ENCODE peak calls at places on chromosomes 16 and 17, in eight cellular contexts. One of them, this sample, is unnamed.

GRCh38 chr16:78973041-78973440 is 627.5 kb downstream of the MAF start:
- DNase-seq in heart right ventricle: no peak
- DNase-seq in spleen: no peak
- DNase-seq in DND-41: no peak
- DNase-seq in HFF-Myc: no peak
- DNase-seq in body of pancreas: no peak
- DNase-seq in cardiac fibroblast: no peak
- DNase-seq in GM12878: no peak
- DNase-seq in this sample: no peak

GRCh38 chr16:35629001-35629400 is 2169.6 kb downstream of the TP53TG3F start:
- DNase-seq in GM12878: no peak
- DNase-seq in heart right ventricle: no peak
- DNase-seq in spleen: no peak
- DNase-seq in HFF-Myc: no peak
- DNase-seq in cardiac fibroblast: no peak
- DNase-seq in body of pancreas: no peak
- DNase-seq in DND-41: no peak
- DNase-seq in this sample: no peak

GRCh38 chr16:51523400-51523799 is 372.3 kb upstream of the SALL1 start:
- DNase-seq in GM12878: no peak
- DNase-seq in body of pancreas: no peak
- DNase-seq in HFF-Myc: no peak
- DNase-seq in cardiac fibroblast: peak
- DNase-seq in spleen: no peak
- DNase-seq in DND-41: no peak
- DNase-seq in heart right ventricle: no peak
- DNase-seq in this sample: no peak

GRCh38 chr16:71557954-71558582 is 18.8 kb downstream of the TAT start:
- DNase-seq in heart right ventricle: no peak
- DNase-seq in spleen: no peak
- DNase-seq in DND-41: no peak
- DNase-seq in HFF-Myc: no peak
- DNase-seq in body of pancreas: no peak
- DNase-seq in cardiac fibroblast: no peak
- DNase-seq in GM12878: no peak
- DNase-seq in this sample: no peak

GRCh38 chr16:15055141-15056053 is 477 bp downstream of the NTAN1 start:
- DNase-seq in GM12878: no peak
- DNase-seq in body of pancreas: peak
- DNase-seq in spleen: peak
- DNase-seq in HFF-Myc: no peak
- DNase-seq in heart right ventricle: peak
- DNase-seq in cardiac fibroblast: peak
- DNase-seq in DND-41: peak
- DNase-seq in this sample: peak

GRCh38 chr17:83083368-83084201 is 4.2 kb downstream of the METRNL start:
- DNase-seq in cardiac fibroblast: peak
- DNase-seq in spleen: no peak
- DNase-seq in DND-41: no peak
- DNase-seq in GM12878: no peak
- DNase-seq in HFF-Myc: peak
- DNase-seq in heart right ventricle: no peak
- DNase-seq in body of pancreas: no peak
- DNase-seq in this sample: peak

GRCh38 chr16:86521236-86522197 is 11.2 kb downstream of the FOXF1 start:
- DNase-seq in cardiac fibroblast: no peak
- DNase-seq in body of pancreas: no peak
- DNase-seq in DND-41: no peak
- DNase-seq in heart right ventricle: no peak
- DNase-seq in HFF-Myc: no peak
- DNase-seq in spleen: peak
- DNase-seq in GM12878: no peak
- DNase-seq in this sample: peak

GRCh38 chr16:59601452-59601851 is 867.3 kb upstream of the GOT2 start:
- DNase-seq in body of pancreas: no peak
- DNase-seq in spleen: no peak
- DNase-seq in DND-41: no peak
- DNase-seq in heart right ventricle: no peak
- DNase-seq in GM12878: no peak
- DNase-seq in cardiac fibroblast: no peak
- DNase-seq in HFF-Myc: no peak
- DNase-seq in this sample: no peak

GRCh38 chr17:82598256-82599011 is 49.8 kb downstream of the WDR45B start:
- DNase-seq in DND-41: no peak
- DNase-seq in GM12878: no peak
- DNase-seq in spleen: no peak
- DNase-seq in HFF-Myc: no peak
- DNase-seq in body of pancreas: no peak
- DNase-seq in cardiac fibroblast: peak
- DNase-seq in heart right ventricle: no peak
- DNase-seq in this sample: no peak

GRCh38 chr16:35319536-35320192 is 1860.3 kb downstream of the TP53TG3F start:
- DNase-seq in HFF-Myc: no peak
- DNase-seq in heart right ventricle: no peak
- DNase-seq in DND-41: no peak
- DNase-seq in spleen: no peak
- DNase-seq in cardiac fibroblast: no peak
- DNase-seq in GM12878: no peak
- DNase-seq in body of pancreas: no peak
- DNase-seq in this sample: no peak

GRCh38 chr17:72297326-72298115 is 176.7 kb downstream of the SOX9 start:
- DNase-seq in cardiac fibroblast: peak
- DNase-seq in DND-41: no peak
- DNase-seq in heart right ventricle: peak
- DNase-seq in HFF-Myc: no peak
- DNase-seq in spleen: no peak
- DNase-seq in GM12878: no peak
- DNase-seq in body of pancreas: no peak
- DNase-seq in this sample: no peak

GRCh38 chr17:67477687-67478086 is 100.6 kb downstream of the PITPNC1 start:
- DNase-seq in cardiac fibroblast: no peak
- DNase-seq in spleen: no peak
- DNase-seq in DND-41: no peak
- DNase-seq in body of pancreas: no peak
- DNase-seq in heart right ventricle: no peak
- DNase-seq in HFF-Myc: no peak
- DNase-seq in GM12878: no peak
- DNase-seq in this sample: no peak

GRCh38 chr16:86584726-86585721 is 6.7 kb downstream of the FOXL1 start:
- DNase-seq in HFF-Myc: no peak
- DNase-seq in body of pancreas: no peak
- DNase-seq in GM12878: no peak
- DNase-seq in cardiac fibroblast: no peak
- DNase-seq in heart right ventricle: no peak
- DNase-seq in spleen: no peak
- DNase-seq in DND-41: no peak
- DNase-seq in this sample: no peak

GRCh38 chr17:65225061-65225460 is 87.9 kb downstream of the RGS9 start:
- DNase-seq in HFF-Myc: no peak
- DNase-seq in heart right ventricle: no peak
- DNase-seq in DND-41: no peak
- DNase-seq in spleen: no peak
- DNase-seq in cardiac fibroblast: no peak
- DNase-seq in body of pancreas: no peak
- DNase-seq in GM12878: no peak
- DNase-seq in this sample: no peak

GRCh38 chr17:10081571-10082169 is 116.7 kb downstream of the GAS7 start:
- DNase-seq in body of pancreas: no peak
- DNase-seq in spleen: no peak
- DNase-seq in DND-41: no peak
- DNase-seq in heart right ventricle: no peak
- DNase-seq in cardiac fibroblast: no peak
- DNase-seq in HFF-Myc: no peak
- DNase-seq in GM12878: no peak
- DNase-seq in this sample: no peak

GRCh38 chr17:44022246-44022645 is 7.5 kb upstream of the TMEM101 start:
- DNase-seq in DND-41: no peak
- DNase-seq in spleen: no peak
- DNase-seq in cardiac fibroblast: no peak
- DNase-seq in GM12878: no peak
- DNase-seq in HFF-Myc: no peak
- DNase-seq in body of pancreas: no peak
- DNase-seq in heart right ventricle: no peak
- DNase-seq in this sample: no peak

GRCh38 chr17:6704472-6705052 is 8.6 kb downstream of the SLC13A5 start:
- DNase-seq in GM12878: no peak
- DNase-seq in heart right ventricle: no peak
- DNase-seq in cardiac fibroblast: no peak
- DNase-seq in DND-41: no peak
- DNase-seq in spleen: no peak
- DNase-seq in HFF-Myc: no peak
- DNase-seq in body of pancreas: no peak
- DNase-seq in this sample: no peak

GRCh38 chr16:1159973-1160772 is 7.3 kb downstream of the CACNA1H start:
- DNase-seq in GM12878: no peak
- DNase-seq in body of pancreas: peak
- DNase-seq in DND-41: no peak
- DNase-seq in cardiac fibroblast: no peak
- DNase-seq in spleen: no peak
- DNase-seq in HFF-Myc: no peak
- DNase-seq in heart right ventricle: peak
- DNase-seq in this sample: no peak

GRCh38 chr17:36856169-36856568 is 81.1 kb upstream of the LHX1 start:
- DNase-seq in heart right ventricle: no peak
- DNase-seq in HFF-Myc: no peak
- DNase-seq in DND-41: no peak
- DNase-seq in GM12878: no peak
- DNase-seq in spleen: no peak
- DNase-seq in body of pancreas: no peak
- DNase-seq in cardiac fibroblast: no peak
- DNase-seq in this sample: no peak

GRCh38 chr17:70702683-70703255 is 533.4 kb downstream of the KCNJ2 start:
- DNase-seq in body of pancreas: no peak
- DNase-seq in spleen: no peak
- DNase-seq in HFF-Myc: no peak
- DNase-seq in GM12878: no peak
- DNase-seq in DND-41: no peak
- DNase-seq in cardiac fibroblast: no peak
- DNase-seq in heart right ventricle: no peak
- DNase-seq in this sample: no peak

GRCh38 chr16:83552193-83552592 is 255.6 kb upstream of the HSBP1 start:
- DNase-seq in HFF-Myc: peak
- DNase-seq in cardiac fibroblast: peak
- DNase-seq in DND-41: no peak
- DNase-seq in spleen: no peak
- DNase-seq in body of pancreas: no peak
- DNase-seq in GM12878: no peak
- DNase-seq in heart right ventricle: no peak
- DNase-seq in this sample: peak

GRCh38 chr16:2090819-2091721 is 43.3 kb downstream of the TSC2 start:
- DNase-seq in GM12878: no peak
- DNase-seq in DND-41: no peak
- DNase-seq in HFF-Myc: no peak
- DNase-seq in heart right ventricle: peak
- DNase-seq in cardiac fibroblast: peak
- DNase-seq in body of pancreas: peak
- DNase-seq in spleen: no peak
- DNase-seq in this sample: no peak

GRCh38 chr17:34993031-34993430 is 12.7 kb downstream of the LIG3 start:
- DNase-seq in body of pancreas: no peak
- DNase-seq in spleen: no peak
- DNase-seq in cardiac fibroblast: no peak
- DNase-seq in heart right ventricle: no peak
- DNase-seq in HFF-Myc: no peak
- DNase-seq in DND-41: no peak
- DNase-seq in GM12878: no peak
- DNase-seq in this sample: peak

GRCh38 chr16:17510532-17510931 is 39.8 kb upstream of the XYLT1 start:
- DNase-seq in GM12878: no peak
- DNase-seq in body of pancreas: no peak
- DNase-seq in cardiac fibroblast: no peak
- DNase-seq in HFF-Myc: no peak
- DNase-seq in DND-41: no peak
- DNase-seq in spleen: no peak
- DNase-seq in heart right ventricle: no peak
- DNase-seq in this sample: no peak

GRCh38 chr17:48892940-48893645 is 506 bp downstream of the ATP5MC1 start:
- DNase-seq in GM12878: no peak
- DNase-seq in HFF-Myc: no peak
- DNase-seq in heart right ventricle: peak
- DNase-seq in cardiac fibroblast: peak
- DNase-seq in spleen: peak
- DNase-seq in DND-41: no peak
- DNase-seq in body of pancreas: no peak
- DNase-seq in this sample: peak

GRCh38 chr16:4428500-4428899 is 2.8 kb downstream of the DNAJA3 start:
- DNase-seq in DND-41: no peak
- DNase-seq in HFF-Myc: no peak
- DNase-seq in spleen: no peak
- DNase-seq in GM12878: no peak
- DNase-seq in body of pancreas: no peak
- DNase-seq in cardiac fibroblast: no peak
- DNase-seq in heart right ventricle: no peak
- DNase-seq in this sample: no peak
- H3K4me3 ChIP-seq in DND-41: no peak
- H3K4me3 ChIP-seq in HFF-Myc: no peak
- H3K4me3 ChIP-seq in spleen: no peak
- H3K4me3 ChIP-seq in GM12878: no peak
- H3K4me3 ChIP-seq in body of pancreas: no peak
- H3K4me3 ChIP-seq in cardiac fibroblast: no peak
- H3K4me3 ChIP-seq in heart right ventricle: no peak
- H3K4me3 ChIP-seq in this sample: no peak

GRCh38 chr17:47204722-47205418 is 4.3 kb upstream of the MYL4 start:
- DNase-seq in heart right ventricle: peak
- DNase-seq in HFF-Myc: no peak
- DNase-seq in cardiac fibroblast: no peak
- DNase-seq in GM12878: peak
- DNase-seq in body of pancreas: no peak
- DNase-seq in spleen: no peak
- DNase-seq in DND-41: no peak
- DNase-seq in this sample: peak
- H3K4me3 ChIP-seq in heart right ventricle: peak
- H3K4me3 ChIP-seq in HFF-Myc: no peak
- H3K4me3 ChIP-seq in cardiac fibroblast: no peak
- H3K4me3 ChIP-seq in GM12878: peak
- H3K4me3 ChIP-seq in body of pancreas: no peak
- H3K4me3 ChIP-seq in spleen: no peak
- H3K4me3 ChIP-seq in DND-41: no peak
- H3K4me3 ChIP-seq in this sample: no peak

DNA sequence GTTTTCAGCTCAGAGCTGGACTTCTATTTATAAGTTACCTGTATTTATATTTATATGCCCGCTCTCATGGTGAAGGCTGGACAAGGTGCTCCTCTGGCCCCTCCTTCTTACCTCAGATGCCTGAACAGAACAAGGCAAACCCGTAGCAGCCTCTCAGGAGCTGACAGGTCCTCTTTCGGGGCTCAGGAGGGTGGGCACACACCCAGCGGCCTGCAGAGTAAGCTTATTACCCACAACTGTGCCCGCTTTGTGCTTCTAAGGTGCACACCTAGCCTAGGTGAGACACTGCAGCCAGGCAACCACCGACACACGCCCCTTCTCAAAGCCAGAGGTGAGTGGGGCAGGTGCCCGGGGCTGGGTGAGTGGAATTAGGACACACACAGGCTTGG is 5.3 kb downstream of the NKIRAS2 start:
- DNase-seq in cardiac fibroblast: no peak
- DNase-seq in DND-41: no peak
- DNase-seq in HFF-Myc: no peak
- DNase-seq in body of pancreas: no peak
- DNase-seq in heart right ventricle: no peak
- DNase-seq in GM12878: no peak
- DNase-seq in spleen: peak
- DNase-seq in this sample: no peak
- H3K4me3 ChIP-seq in cardiac fibroblast: no peak
- H3K4me3 ChIP-seq in DND-41: no peak
- H3K4me3 ChIP-seq in HFF-Myc: no peak
- H3K4me3 ChIP-seq in body of pancreas: no peak
- H3K4me3 ChIP-seq in heart right ventricle: no peak
- H3K4me3 ChIP-seq in GM12878: no peak
- H3K4me3 ChIP-seq in spleen: no peak
- H3K4me3 ChIP-seq in this sample: no peak

GRCh38 chr17:75574404-75575093 is 13.1 kb upstream of the MYO15B start:
- DNase-seq in cardiac fibroblast: no peak
- DNase-seq in HFF-Myc: no peak
- DNase-seq in heart right ventricle: no peak
- DNase-seq in DND-41: no peak
- DNase-seq in body of pancreas: no peak
- DNase-seq in GM12878: no peak
- DNase-seq in spleen: no peak
- DNase-seq in this sample: no peak
- H3K4me3 ChIP-seq in cardiac fibroblast: no peak
- H3K4me3 ChIP-seq in HFF-Myc: no peak
- H3K4me3 ChIP-seq in heart right ventricle: no peak
- H3K4me3 ChIP-seq in DND-41: no peak
- H3K4me3 ChIP-seq in body of pancreas: no peak
- H3K4me3 ChIP-seq in GM12878: no peak
- H3K4me3 ChIP-seq in spleen: no peak
- H3K4me3 ChIP-seq in this sample: no peak